ENCODE peak calls at places on chromosomes 3 and 15, in six cellular contexts. X is nephron progenitor cell, W is brain microvascular endothelial cell, Q is upper lobe of right lung, T is GM13977, M is astrocyte of the spinal cord. Z is an unnamed sample.

GRCh38 chr3:124935264-124935663 is 713 bp upstream of the MUC13 start:
- DNase-seq in T (peak), M (no peak), Q (no peak), X (no peak), W (no peak), Z (no peak)

GRCh38 chr15:31228980-31229826 is 97.4 kb upstream of the KLF13 start:
- DNase-seq in Q (peak), X (no peak), W (no peak), T (peak), M (no peak), Z (no peak)

GRCh38 chr3:174116421-174116820 is 718.9 kb downstream of the NLGN1 start:
- DNase-seq in T (no peak), M (no peak), W (peak), X (no peak), Q (no peak), Z (no peak)

GRCh38 chr3:94225176-94225742 is 162.4 kb downstream of the NSUN3 start:
- DNase-seq in T (no peak), M (peak), Q (no peak), W (peak), X (no peak), Z (no peak)

GRCh38 chr3:55558316-55558715 is 71.2 kb upstream of the WNT5A start:
- DNase-seq in Q (no peak), M (peak), T (no peak), W (peak), X (no peak), Z (no peak)

GRCh38 chr3:49929333-49930240 is at the start of gene MON1A:
- DNase-seq in M (peak), Q (peak), W (peak), X (peak), T (peak), Z (peak)

GRCh38 chr3:141410861-141411771 is 42.8 kb downstream of the ZBTB38 start:
- DNase-seq in Q (no peak), X (no peak), W (peak), T (peak), M (peak), Z (no peak)

GRCh38 chr3:4821975-4822374 is 157.3 kb upstream of the BHLHE40 start:
- DNase-seq in M (no peak), T (no peak), X (no peak), Q (no peak), W (no peak), Z (no peak)

GRCh38 chr3:42979044-42979962 is at the start of gene GASK1A:
- DNase-seq in W (no peak), Q (peak), T (no peak), X (peak), M (peak), Z (peak)

GRCh38 chr15:59843609-59844008 is 154.5 kb upstream of the BNIP2 start:
- DNase-seq in W (no peak), T (no peak), X (no peak), Q (no peak), M (no peak), Z (no peak)

GRCh38 chr3:42665050-42665878 is 11.8 kb downstream of the ZBTB47 start:
- DNase-seq in W (no peak), T (peak), X (no peak), Q (no peak), M (no peak), Z (no peak)

GRCh38 chr15:59166156-59166555 is 40.5 kb upstream of the LDHAL6B start:
- DNase-seq in M (no peak), X (no peak), W (no peak), T (no peak), Q (no peak), Z (no peak)

GRCh38 chr3:80733522-80734176 is 965.9 kb upstream of the ROBO1 start:
- DNase-seq in Q (no peak), W (peak), M (peak), T (no peak), X (peak), Z (peak)

GRCh38 chr15:34644851-34645250 is 61.4 kb upstream of the GOLGA8B start:
- DNase-seq in Q (no peak), W (no peak), T (no peak), X (no peak), M (no peak), Z (no peak)

GRCh38 chr3:144875251-144875650 is 903.6 kb downstream of the DIPK2A start:
- DNase-seq in Q (no peak), M (peak), X (no peak), W (no peak), T (no peak), Z (no peak)

GRCh38 chr15:56963126-56963525 is 44.7 kb downstream of the TCF12 start:
- DNase-seq in M (no peak), W (no peak), Q (no peak), X (no peak), T (no peak), Z (no peak)

DNA sequence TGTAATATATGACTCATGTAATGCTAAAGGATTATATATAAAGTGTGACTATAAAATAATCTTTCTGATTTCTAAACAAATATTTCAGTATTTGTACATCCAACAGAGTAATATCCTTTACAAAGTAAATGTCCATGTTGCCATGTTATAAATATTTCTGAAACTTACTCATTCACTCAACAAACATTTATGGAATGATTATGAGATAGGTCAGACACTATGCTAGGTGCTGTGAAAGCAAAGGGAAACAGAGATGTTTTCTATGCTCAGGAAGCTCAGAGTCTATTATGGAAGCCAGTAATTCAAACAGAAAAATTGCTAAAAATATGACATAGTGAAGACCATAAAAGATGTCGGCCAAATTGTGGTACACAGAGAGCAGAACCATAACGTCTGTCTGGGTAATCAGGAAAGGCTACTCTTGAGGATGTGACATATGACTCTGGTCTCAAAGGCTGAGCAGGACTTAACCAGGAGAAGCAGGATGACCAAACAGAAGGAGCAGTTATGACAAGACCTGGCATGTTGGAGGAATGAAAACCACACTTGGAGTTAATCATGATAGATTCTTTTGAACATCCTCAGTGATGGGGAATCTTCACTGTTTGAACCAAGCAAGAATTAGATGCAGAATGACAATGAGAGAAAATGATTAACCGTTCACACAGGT is 39.0 kb upstream of the MYO5C start:
- DNase-seq in Q (no peak), M (no peak), W (peak), T (no peak), X (no peak), Z (no peak)
- TF ChIP-seq CTCF in Q (no peak), M (no peak), W (no peak), T (no peak), X (no peak), Z (no peak)

GRCh38 chr3:46916799-46917198 is 39.3 kb downstream of the PTH1R start:
- DNase-seq in M (no peak), W (no peak), Q (no peak), T (no peak), X (no peak), Z (no peak)

GRCh38 chr3:46917257-46917656 is 39.7 kb downstream of the PTH1R start:
- DNase-seq in Q (no peak), X (no peak), M (no peak), T (no peak), W (no peak), Z (no peak)

GRCh38 chr3:46915297-46915822 is 37.8 kb downstream of the PTH1R start:
- DNase-seq in T (no peak), M (no peak), Q (peak), X (no peak), W (no peak), Z (no peak)

GRCh38 chr3:46914849-46915248 is 37.3 kb downstream of the PTH1R start:
- DNase-seq in W (no peak), T (no peak), X (no peak), Q (no peak), M (no peak), Z (no peak)

DNA sequence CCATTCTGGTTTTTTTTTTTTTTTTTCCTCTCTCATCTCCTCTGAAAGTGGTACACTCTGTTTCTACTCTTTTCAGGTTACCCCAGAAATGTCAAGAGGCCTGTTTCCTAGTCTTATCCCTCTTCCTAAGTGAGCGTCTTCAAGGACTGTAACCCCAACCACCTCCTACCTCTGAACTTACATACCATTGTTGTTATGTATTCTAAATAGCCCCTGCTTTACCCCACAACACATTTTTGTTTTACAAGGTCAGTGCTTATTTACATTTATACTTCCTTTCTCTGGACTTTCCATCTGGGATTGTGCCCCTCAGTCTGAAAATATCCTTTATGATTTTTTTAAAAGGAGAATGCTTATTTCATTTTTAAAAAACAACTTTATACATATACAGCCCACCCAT is 38.8 kb downstream of the PTH1R start:
- DNase-seq in Q (no peak), T (no peak), M (no peak), X (no peak), W (no peak), Z (no peak)
- TF ChIP-seq CTCF in Q (no peak), T (no peak), M (no peak), X (no peak), W (no peak), Z (no peak)

GRCh38 chr3:53229171-53229570 is 26.7 kb downstream of the TKT start:
- DNase-seq in W (no peak), T (no peak), Q (peak), X (no peak), M (no peak), Z (no peak)

GRCh38 chr3:53230789-53231188 is 25.0 kb downstream of the TKT start:
- DNase-seq in X (no peak), W (no peak), Q (peak), T (no peak), M (no peak), Z (no peak)

GRCh38 chr3:53229606-53230005 is 26.2 kb downstream of the TKT start:
- DNase-seq in X (no peak), M (no peak), Q (no peak), T (no peak), W (no peak), Z (no peak)

GRCh38 chr3:53231532-53232511 is 24.0 kb downstream of the TKT start:
- DNase-seq in Q (peak), T (no peak), W (no peak), M (no peak), X (no peak), Z (no peak)

GRCh38 chr3:53230041-53230621 is 25.7 kb downstream of the TKT start:
- DNase-seq in X (no peak), M (no peak), Q (peak), W (no peak), T (no peak), Z (no peak)
- TF ChIP-seq CTCF in X (no peak), M (peak), Q (no peak), W (peak), T (no peak), Z (peak)

GRCh38 chr3:146581080-146581601 is 24.0 kb downstream of the PLSCR5 start:
- DNase-seq in W (no peak), T (no peak), Q (no peak), M (no peak), X (no peak), Z (no peak)

GRCh38 chr3:146581877-146582508 is 23.2 kb downstream of the PLSCR5 start:
- DNase-seq in T (no peak), W (peak), X (no peak), M (no peak), Q (no peak), Z (no peak)

GRCh38 chr3:146574173-146574572 is 29.8 kb upstream of the PLSCR1 start:
- DNase-seq in T (no peak), M (no peak), W (no peak), X (no peak), Q (no peak), Z (no peak)

DNA sequence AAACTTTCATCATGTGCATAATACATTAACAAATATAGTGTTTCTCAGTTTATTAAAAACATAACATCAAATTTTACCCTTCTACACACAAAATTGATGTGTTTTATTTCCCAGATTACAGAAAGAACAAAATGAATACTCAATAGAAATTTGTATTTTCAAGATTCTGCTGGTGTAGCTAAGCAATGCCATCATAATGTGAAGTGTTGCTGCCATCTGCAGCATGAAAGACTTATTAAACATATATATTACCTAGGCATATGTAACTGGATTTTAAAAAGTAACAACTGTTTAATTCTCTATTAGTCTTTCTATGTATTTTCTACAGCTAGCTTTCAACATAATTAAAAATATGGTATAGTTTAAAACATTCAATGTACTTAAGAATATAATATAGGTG is 27.5 kb downstream of the PLSCR5 start:
- DNase-seq in M (peak), T (peak), X (no peak), W (peak), Q (no peak), Z (no peak)
- TF ChIP-seq CTCF in M (peak), T (peak), X (peak), W (peak), Q (peak), Z (peak)

GRCh38 chr15:51782357-51782896 is 31.0 kb downstream of the TMOD2 start:
- DNase-seq in W (no peak), Q (no peak), T (no peak), X (no peak), M (no peak), Z (no peak)
- TF ChIP-seq CTCF in W (peak), Q (peak), T (no peak), X (no peak), M (peak), Z (peak)

GRCh38 chr3:128496602-128497304 is 3.8 kb upstream of the GATA2 start:
- DNase-seq in X (no peak), Q (no peak), M (no peak), W (no peak), T (no peak), Z (no peak)

GRCh38 chr3:128497305-128498126 is 4.5 kb upstream of the GATA2 start:
- DNase-seq in Q (peak), T (peak), X (peak), W (no peak), M (no peak), Z (peak)

GRCh38 chr3:128499724-128500275 is 6.8 kb upstream of the GATA2 start:
- DNase-seq in M (no peak), X (no peak), W (no peak), T (no peak), Q (no peak), Z (no peak)

GRCh38 chr3:128498901-128499530 is 6.0 kb upstream of the GATA2 start:
- DNase-seq in M (no peak), T (no peak), Q (no peak), W (no peak), X (no peak), Z (no peak)

DNA sequence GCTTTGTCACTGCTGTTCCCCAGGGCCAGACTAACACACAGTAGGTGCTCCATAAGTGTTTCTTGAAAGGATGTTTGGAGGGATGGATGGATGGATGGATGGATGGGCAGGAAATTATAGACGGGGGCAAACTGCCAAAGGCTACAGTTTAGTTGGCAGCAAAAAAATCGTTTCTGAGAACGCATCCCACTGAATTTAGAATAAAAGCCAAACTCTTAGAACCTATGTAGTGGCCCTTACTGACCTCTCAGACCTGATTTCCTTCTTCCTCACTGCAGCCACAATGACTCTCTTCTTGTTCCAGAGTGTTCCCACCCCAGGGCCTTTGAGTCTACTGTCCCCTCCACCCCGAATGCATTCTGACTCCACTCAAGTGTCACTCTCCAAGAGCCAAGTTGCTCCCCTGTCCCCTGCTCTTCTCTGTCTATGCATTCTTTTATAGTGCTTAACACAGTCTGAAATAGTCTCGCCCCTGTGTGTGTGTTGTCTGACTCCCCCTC is 5.2 kb upstream of the GATA2 start:
- DNase-seq in T (no peak), X (no peak), M (no peak), W (no peak), Q (no peak), Z (no peak)
- TF ChIP-seq CTCF in T (no peak), X (no peak), M (no peak), W (no peak), Q (no peak), Z (no peak)

DNA sequence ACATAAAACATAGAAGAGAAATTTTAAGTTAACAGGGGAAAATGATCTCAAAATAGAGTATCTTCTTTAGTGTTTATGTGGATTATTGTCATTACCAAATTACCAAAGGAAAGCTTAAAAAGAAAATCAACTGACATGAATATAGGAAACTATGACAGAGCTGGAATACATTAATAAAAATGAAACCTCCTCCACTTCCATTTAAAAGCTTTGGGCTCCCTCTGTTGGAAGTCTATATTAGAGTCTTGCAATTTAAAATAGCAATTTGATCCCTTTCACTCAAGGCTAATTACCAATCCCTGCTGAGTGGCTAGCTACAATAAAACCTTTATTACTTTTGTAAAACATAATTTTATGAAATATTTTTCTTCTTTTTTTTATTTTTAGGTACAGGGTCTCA is 61.4 kb upstream of the IMPG2 start:
- DNase-seq in W (peak), T (no peak), M (peak), Q (no peak), X (no peak), Z (no peak)
- TF ChIP-seq CTCF in W (peak), T (peak), M (peak), Q (peak), X (peak), Z (peak)

GRCh38 chr3:41202075-41202833 is 2.9 kb downstream of the CTNNB1 start:
- DNase-seq in W (no peak), T (no peak), M (peak), Q (no peak), X (no peak), Z (no peak)

GRCh38 chr3:41200669-41201021 is 1.3 kb downstream of the CTNNB1 start:
- DNase-seq in M (peak), X (peak), T (peak), W (peak), Q (no peak), Z (no peak)

GRCh38 chr3:41205591-41205990 is 6.3 kb downstream of the CTNNB1 start:
- DNase-seq in T (no peak), X (no peak), Q (no peak), W (no peak), M (no peak), Z (no peak)

GRCh38 chr3:41204369-41204768 is 5.1 kb downstream of the CTNNB1 start:
- DNase-seq in W (no peak), Q (no peak), M (no peak), X (no peak), T (no peak), Z (no peak)

GRCh38 chr3:41202834-41203345 is 3.6 kb downstream of the CTNNB1 start:
- DNase-seq in M (peak), X (no peak), Q (no peak), T (peak), W (peak), Z (no peak)
- TF ChIP-seq CTCF in M (peak), X (no peak), Q (peak), T (peak), W (peak), Z (peak)

GRCh38 chr15:66702770-66703539 is 919 bp downstream of the SMAD6 start:
- DNase-seq in Q (peak), X (peak), M (no peak), W (no peak), T (no peak), Z (peak)

GRCh38 chr15:66703540-66703941 is 1.5 kb downstream of the SMAD6 start:
- DNase-seq in W (peak), T (peak), X (peak), M (no peak), Q (peak), Z (no peak)

GRCh38 chr15:66701422-66702034 is 508 bp upstream of the SMAD6 start:
- DNase-seq in Q (peak), M (peak), X (no peak), W (peak), T (peak), Z (peak)

GRCh38 chr15:66700802-66701421 is 1.1 kb upstream of the SMAD6 start:
- DNase-seq in X (peak), M (peak), T (peak), Q (peak), W (peak), Z (peak)

GRCh38 chr15:66702035-66702769 is at the start of gene SMAD6:
- DNase-seq in M (peak), W (peak), X (peak), T (peak), Q (peak), Z (peak)
- TF ChIP-seq CTCF in M (no peak), W (no peak), X (no peak), T (no peak), Q (no peak), Z (no peak)

DNA sequence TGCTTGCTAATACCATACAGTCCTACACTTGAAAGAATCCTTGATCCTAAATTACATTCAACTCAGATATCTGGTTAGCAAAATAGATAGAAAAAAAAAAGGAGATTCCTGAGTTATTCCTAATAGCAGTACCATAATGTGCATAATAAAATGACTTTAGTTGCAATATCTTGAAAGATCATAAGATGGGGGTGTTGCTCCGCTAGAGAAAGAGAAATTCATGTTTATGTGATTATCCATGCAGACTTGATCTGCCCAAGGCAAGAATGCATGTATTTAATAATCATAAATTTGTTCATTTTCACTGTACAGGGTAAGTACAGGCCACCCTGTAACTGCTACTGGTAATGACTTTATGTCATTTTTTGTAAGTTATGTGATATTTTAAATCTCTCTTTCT is 84.7 kb downstream of the HCN4 start:
- DNase-seq in W (no peak), X (no peak), Q (no peak), T (no peak), M (peak), Z (no peak)
- TF ChIP-seq CTCF in W (peak), X (no peak), Q (no peak), T (peak), M (no peak), Z (no peak)

Z was measured in progenitor cell of endocrine pancreas.